ENCODE peak calls at places on chromosomes 2 and 18, in four cellular contexts. B is uterus, A is upper lobe of right lung, H is psoas muscle. X is an unnamed sample. For H3K36me3 and H3K4me1, the result is how much of the 10 kb centered on the place peaks cover.

GRCh38 chr2:71671203-71671602 is 217.8 kb downstream of the DYSF start:
- DNase-seq in H (no peak), A (no peak), B (no peak), X (peak)

GRCh38 chr2:128026422-128027277 is 1.2 kb downstream of the SAP130 start:
- DNase-seq in B (no peak), H (no peak), A (no peak), X (no peak)

GRCh38 chr2:26352892-26353291 is 6.3 kb upstream of the ADGRF3 start:
- DNase-seq in A (no peak), H (no peak), B (no peak), X (no peak)

GRCh38 chr2:183996825-183997823 is 601.2 kb upstream of the ZNF804A start:
- DNase-seq in B (no peak), A (no peak), H (no peak), X (no peak)

GRCh38 chr2:69007603-69008002 is 5.4 kb upstream of the ANTXR1 start:
- DNase-seq in B (no peak), A (no peak), H (no peak), X (no peak)

GRCh38 chr2:27752551-27753237 is 18.8 kb upstream of the MRPL33 start:
- DNase-seq in A (no peak), B (no peak), H (no peak), X (no peak)

GRCh38 chr18:44816028-44816427 is 135.3 kb downstream of the SETBP1 start:
- DNase-seq in H (no peak), A (no peak), B (no peak), X (no peak)

GRCh38 chr2:127611076-127611925 is 34.7 kb upstream of the GPR17 start:
- DNase-seq in B (no peak), A (peak), H (no peak), X (peak)

GRCh38 chr18:30746224-30746623 is 296.3 kb downstream of the DSC3 start:
- DNase-seq in A (no peak), B (no peak), H (no peak), X (no peak)

GRCh38 chr18:476368-476767 is 24.1 kb downstream of the COLEC12 start:
- DNase-seq in B (no peak), A (no peak), H (no peak), X (no peak)

GRCh38 chr2:85590950-85591349 is 4.6 kb upstream of the RNF181 start:
- DNase-seq in B (no peak), H (peak), A (no peak), X (no peak)

GRCh38 chr2:164061129-164061746 is 325.4 kb upstream of the FIGN start:
- DNase-seq in A (no peak), H (no peak), B (no peak), X (no peak)

GRCh38 chr2:204108301-204108700 is 171.7 kb downstream of the ICOS start:
- DNase-seq in A (no peak), B (peak), H (no peak), X (no peak)

GRCh38 chr2:187877391-187877790 is 323.2 kb upstream of the TFPI start:
- DNase-seq in B (no peak), H (no peak), A (no peak), X (no peak)

GRCh38 chr2:118105497-118105896 is 17.2 kb downstream of the INSIG2 start:
- DNase-seq in A (no peak), B (no peak), H (no peak), X (no peak)

GRCh38 chr2:182594286-182594685 is 121.8 kb upstream of the DNAJC10 start:
- DNase-seq in A (no peak), B (no peak), H (no peak), X (no peak)

GRCh38 chr2:217834057-217834620 is 168.7 kb downstream of the TNS1 start:
- DNase-seq in B (no peak), H (peak), A (no peak), X (peak)

GRCh38 chr2:178553047-178553446 is 72.8 kb downstream of the PLEKHA3 start:
- DNase-seq in H (no peak), A (no peak), B (no peak), X (no peak)

GRCh38 chr18:55251186-55251995 is 292.1 kb upstream of the CCDC68 start:
- DNase-seq in A (no peak), H (no peak), B (peak), X (no peak)

GRCh38 chr2:27955762-27956161 is 65.2 kb downstream of the BABAM2 start:
- DNase-seq in A (no peak), H (no peak), B (no peak), X (no peak)

GRCh38 chr2:160492401-160493226 is 993 bp downstream of the RBMS1 start:
- DNase-seq in H (peak), B (peak), A (peak), X (peak)

GRCh38 chr2:207394812-207395534 is 134.8 kb upstream of the CREB1 start:
- DNase-seq in H (no peak), B (peak), A (no peak), X (no peak)

GRCh38 chr2:127592761-127593227 is 53.2 kb upstream of the GPR17 start:
- DNase-seq in B (no peak), H (no peak), A (peak), X (no peak)

GRCh38 chr2:47187124-47187523 is 32.0 kb upstream of the STPG4 start:
- DNase-seq in H (no peak), A (no peak), B (no peak), X (no peak)

GRCh38 chr2:21515903-21516302 is 392.1 kb downstream of the TDRD15 start:
- DNase-seq in B (no peak), A (no peak), H (no peak), X (no peak)

GRCh38 chr2:85732467-85733120 is 21.2 kb upstream of the ATOH8 start:
- DNase-seq in H (peak), A (no peak), B (no peak), X (no peak)

GRCh38 chr18:42030586-42031182 is 75.7 kb downstream of the PIK3C3 start:
- DNase-seq in B (no peak), A (no peak), H (no peak), X (no peak)

GRCh38 chr2:26088038-26088643 is 54.3 kb downstream of the RAB10 start:
- DNase-seq in H (no peak), B (no peak), A (no peak), X (no peak)

GRCh38 chr18:26614374-26614773 is 66.0 kb upstream of the KCTD1 start:
- DNase-seq in A (no peak), H (no peak), B (no peak), X (no peak)

GRCh38 chr2:126703311-126703710 is 47.4 kb downstream of the GYPC start:
- DNase-seq in A (no peak), B (no peak), H (no peak), X (no peak)

GRCh38 chr2:230075988-230076631 is 7.4 kb upstream of the SLC16A14 start:
- DNase-seq in A (no peak), B (no peak), H (no peak), X (no peak)

GRCh38 chr2:68726608-68727367 is 7.8 kb upstream of the ARHGAP25 start:
- DNase-seq in H (no peak), A (no peak), B (no peak), X (no peak)

GRCh38 chr2:71556811-71557210 is 103.5 kb downstream of the DYSF start:
- DNase-seq in A (no peak), H (peak), B (no peak), X (peak)

GRCh38 chr2:9565436-9566153 is 10.0 kb upstream of the ADAM17 start:
- DNase-seq in H (peak), A (no peak), B (peak), X (peak)

GRCh38 chr2:102967451-102967850 is 205.6 kb downstream of the TMEM182 start:
- DNase-seq in B (no peak), H (no peak), A (no peak), X (no peak)

DNA sequence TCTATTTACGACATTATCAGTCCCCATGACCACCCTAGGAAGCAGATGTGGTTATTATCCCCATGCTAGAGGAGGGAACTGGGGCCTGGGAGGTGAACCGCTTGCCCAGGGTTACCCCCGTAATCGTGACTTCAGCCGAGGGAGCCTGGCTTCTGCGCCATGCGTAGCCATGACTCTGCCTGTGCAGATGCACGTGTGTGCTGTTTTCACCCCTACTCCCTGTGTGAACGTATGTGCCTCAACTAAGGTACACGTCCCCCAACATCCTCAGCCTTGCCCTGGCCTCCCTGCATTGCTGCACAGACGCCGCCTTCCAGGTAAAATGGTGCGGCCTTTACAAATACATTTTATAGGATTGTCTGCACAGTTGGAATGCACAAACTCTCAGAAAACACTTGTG is 40.2 kb downstream of the LPIN1 start:
- DNase-seq in B (no peak), A (no peak), H (no peak), X (no peak)
- H3K36me3 ChIP-seq in B (under half), A (half or more), H (half or more), X (under half)

DNA sequence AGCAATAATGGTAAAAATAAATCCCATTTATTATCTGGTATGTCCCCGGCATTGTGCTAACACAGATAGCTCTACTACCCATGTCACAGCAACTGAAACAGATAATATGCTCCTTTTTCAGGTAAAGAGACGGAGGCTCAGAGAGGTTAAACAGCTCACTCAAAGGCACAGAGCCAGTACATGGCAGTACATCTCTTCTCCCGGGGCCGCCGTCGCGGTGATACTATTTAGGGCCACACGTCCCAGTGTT is 693 bp upstream of the PDK1 start:
- DNase-seq in B (no peak), H (no peak), A (no peak), X (no peak)
- H3K4me1 ChIP-seq in B (under half), H (under half), A (under half), X (under half)

DNA sequence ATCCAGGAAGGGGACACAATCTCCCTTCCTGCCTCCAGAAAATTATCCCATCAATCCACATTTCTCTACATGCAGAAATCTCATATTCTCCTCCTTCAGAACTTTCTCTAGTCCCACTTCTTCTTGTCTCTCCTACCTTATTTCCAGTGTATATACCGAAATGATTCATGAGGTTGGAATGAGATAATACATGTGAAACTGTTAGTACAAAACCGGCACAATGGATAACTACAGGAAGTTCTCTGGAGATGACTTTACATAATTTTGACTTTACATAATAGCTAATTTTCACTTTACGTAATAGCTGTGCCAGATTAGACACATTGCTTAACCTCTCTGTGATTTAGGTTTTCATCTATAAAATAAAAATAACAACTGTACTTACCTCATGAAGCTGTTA is 801.3 kb downstream of the ERBB4 start:
- DNase-seq in B (no peak), A (no peak), H (no peak), X (no peak)
- H3K4me3 ChIP-seq in B (no peak), A (no peak), H (no peak), X (no peak)

GRCh38 chr2:224837558-224837957 is 121.4 kb upstream of the CCDC195 start:
- DNase-seq in A (no peak), H (no peak), B (no peak), X (peak)

GRCh38 chr2:224836263-224836662 is 120.1 kb upstream of the CCDC195 start:
- DNase-seq in B (no peak), A (no peak), H (no peak), X (no peak)

GRCh38 chr2:224835405-224835804 is 119.2 kb upstream of the CCDC195 start:
- DNase-seq in A (no peak), H (no peak), B (no peak), X (no peak)

GRCh38 chr2:224837066-224837465 is 120.9 kb upstream of the CCDC195 start:
- DNase-seq in B (no peak), A (no peak), H (no peak), X (no peak)

DNA sequence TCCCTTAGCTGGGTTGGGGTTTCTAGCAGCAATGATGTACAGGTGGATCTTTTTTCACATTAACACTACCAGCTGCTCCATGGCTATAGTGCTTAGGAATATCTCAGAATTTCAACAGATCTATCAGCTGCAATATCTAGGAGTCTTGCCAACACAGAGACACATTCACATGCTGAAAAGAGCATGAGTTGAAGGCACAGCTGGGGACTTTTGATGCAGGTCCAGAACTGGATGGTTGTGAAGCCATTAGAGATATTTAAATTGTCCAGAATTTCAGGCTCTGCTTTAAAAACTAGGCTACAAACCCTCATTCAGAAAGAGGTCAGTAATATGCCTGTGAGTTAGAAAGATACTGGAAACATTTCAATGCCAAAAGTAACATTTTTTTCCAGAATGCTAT is 122.2 kb upstream of the CCDC195 start:
- DNase-seq in B (no peak), A (no peak), H (no peak), X (no peak)
- H3K36me3 ChIP-seq in B (under half), A (under half), H (under half), X (under half)

GRCh38 chr2:33215299-33215698 is 261.1 kb upstream of the RASGRP3 start:
- DNase-seq in H (peak), A (no peak), B (peak), X (peak)
- H3K4me1 ChIP-seq in H (under half), A (under half), B (under half), X (under half)

GRCh38 chr2:15937882-15938802 is 2.2 kb upstream of the MYCN start:
- DNase-seq in A (no peak), H (no peak), B (no peak), X (no peak)

GRCh38 chr2:15940661-15941482 is 522 bp downstream of the MYCN start:
- DNase-seq in B (no peak), H (no peak), A (no peak), X (no peak)

GRCh38 chr2:15939854-15940660 is at the start of gene MYCN:
- DNase-seq in H (peak), A (no peak), B (peak), X (no peak)

GRCh38 chr2:15938803-15939555 is 1.4 kb upstream of the MYCN start:
- DNase-seq in A (no peak), H (no peak), B (no peak), X (no peak)

DNA sequence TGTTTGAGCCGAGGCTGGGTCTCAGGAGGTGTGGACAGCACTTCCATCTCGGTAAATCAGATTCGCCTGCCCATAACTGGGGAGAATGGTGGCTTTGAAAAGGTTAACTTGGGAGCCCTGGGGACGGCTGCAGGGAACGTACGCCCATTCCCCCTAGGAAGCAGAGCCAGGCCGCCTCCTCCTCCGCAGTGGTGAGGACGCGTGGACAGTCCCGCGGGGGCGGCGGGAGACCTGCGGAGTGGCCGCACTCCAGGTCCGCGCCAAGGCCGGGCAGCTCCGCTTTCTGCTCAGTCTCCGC is 845 bp upstream of the MYCN start:
- DNase-seq in H (peak), B (no peak), A (peak), X (peak)
- H3K4me3 ChIP-seq in H (peak), B (peak), A (peak), X (no peak)

GRCh38 chr2:130841741-130842365 is 5.1 kb downstream of the ARHGEF4 start:
- DNase-seq in A (no peak), B (no peak), H (peak), X (no peak)
- H3K36me3 ChIP-seq in A (under half), B (under half), H (under half), X (under half)

GRCh38 chr2:200752332-200752731 is 59.4 kb upstream of the BZW1 start:
- DNase-seq in B (no peak), H (no peak), A (no peak), X (no peak)

GRCh38 chr2:200751786-200752185 is 59.9 kb upstream of the BZW1 start:
- DNase-seq in H (no peak), B (no peak), A (no peak), X (no peak)

GRCh38 chr2:200749631-200750322 is 61.9 kb upstream of the BZW1 start:
- DNase-seq in H (no peak), A (no peak), B (no peak), X (no peak)

GRCh38 chr2:200750323-200750910 is 61.3 kb upstream of the BZW1 start:
- DNase-seq in A (no peak), H (no peak), B (no peak), X (no peak)

DNA sequence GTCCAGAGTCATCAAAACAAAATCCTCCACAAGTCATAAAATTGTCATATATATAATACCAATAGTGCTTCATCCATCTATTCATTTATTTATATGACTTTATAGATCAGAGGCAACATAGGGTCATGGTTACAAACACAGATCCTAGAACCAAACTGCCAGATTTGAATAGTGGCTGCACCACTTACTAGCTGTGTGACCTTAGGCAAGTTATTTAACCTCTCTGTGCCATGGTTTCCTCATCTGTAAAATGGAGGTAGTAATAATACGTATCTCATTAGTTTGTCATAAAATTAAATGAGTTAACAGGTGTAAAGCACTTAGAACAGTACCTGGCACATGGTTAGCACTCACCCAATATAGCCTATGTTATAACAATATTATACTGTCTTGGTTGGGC is 58.9 kb upstream of the BZW1 start:
- DNase-seq in B (no peak), H (no peak), A (no peak), X (no peak)
- H3K4me1 ChIP-seq in B (under half), H (under half), A (under half), X (under half)

GRCh38 chr2:62203459-62203858 is 7.5 kb downstream of the B3GNT2 start:
- DNase-seq in A (no peak), B (no peak), H (no peak), X (no peak)
- H3K4me3 ChIP-seq in A (no peak), B (no peak), H (no peak), X (no peak)

GRCh38 chr2:112061299-112061698 is 6.2 kb downstream of the TMEM87B start:
- DNase-seq in B (no peak), A (no peak), H (no peak), X (no peak)
- H3K36me3 ChIP-seq in B (under half), A (half or more), H (under half), X (under half)

X was measured in aorta.